ENCODE peak calls at places on chromosomes 11 and 22, in nine cellular contexts. X is A549, P is SK-N-SH, Z is ovary, R is K562, U is esophagus muscularis mucosa, F is sigmoid colon, B is transverse colon, S is H1. Y is an unnamed sample.

GRCh38 chr11:83025267-83025704 is 46.4 kb downstream of the RAB30 start:
- DNase-seq in F (no peak), Z (no peak), R (no peak), X (no peak), S (no peak), P (no peak), B (no peak), U (no peak), Y (no peak)

GRCh38 chr11:1303196-1303821 is 6.1 kb downstream of the TOLLIP start:
- DNase-seq in U (peak; percentile 42), R (no peak), Z (no peak), S (no peak), X (no peak), P (peak; percentile 59), B (peak; percentile 49), F (no peak), Y (peak; percentile 74)

GRCh38 chr11:45335434-45335833 is 49.3 kb upstream of the SYT13 start:
- DNase-seq in X (no peak), F (no peak), Z (no peak), U (peak; percentile 66), B (no peak), R (no peak), P (no peak), S (no peak), Y (no peak)

GRCh38 chr11:29321293-29322132 is 695.3 kb downstream of the KCNA4 start:
- DNase-seq in X (no peak), S (no peak), R (no peak), P (no peak), Z (no peak), B (no peak), F (no peak), U (no peak), Y (no peak)

GRCh38 chr11:73141309-73142127 is 600 bp downstream of the FCHSD2 start:
- DNase-seq in X (peak; percentile 56), S (no peak), U (peak; percentile 93), F (peak; percentile 88), Z (peak; percentile 77), B (peak; percentile 76), R (peak; percentile 75), P (peak; percentile 62), Y (peak; percentile 91)

GRCh38 chr11:12565406-12565805 is 108.8 kb upstream of the TEAD1 start:
- DNase-seq in R (no peak), B (no peak), Z (no peak), F (no peak), U (no peak), X (no peak), P (no peak), S (no peak), Y (no peak)

GRCh38 chr11:74226907-74227306 is 55.8 kb downstream of the PPME1 start:
- DNase-seq in U (no peak), X (no peak), F (no peak), S (no peak), Z (no peak), R (peak; percentile 5), B (no peak), P (no peak), Y (no peak)

GRCh38 chr11:47538741-47539575 is 14.0 kb downstream of the CELF1 start:
- DNase-seq in Z (no peak), B (no peak), F (no peak), R (no peak), S (no peak), P (no peak), U (no peak), X (no peak), Y (no peak)

GRCh38 chr22:30947163-30947820 is 21.3 kb downstream of the MORC2 start:
- DNase-seq in U (peak; percentile 90), S (no peak), Z (no peak), X (no peak), P (no peak), B (peak; percentile 37), R (no peak), F (no peak), Y (no peak)

GRCh38 chr11:79092791-79093313 is 348.0 kb downstream of the TENM4 start:
- DNase-seq in F (peak; percentile 75), R (peak; percentile 5), B (no peak), X (no peak), U (no peak), P (no peak), Z (peak; percentile 59), S (no peak), Y (no peak)

GRCh38 chr11:92070026-92070889 is 154.4 kb upstream of the FAT3 start:
- DNase-seq in X (no peak), U (no peak), P (no peak), S (no peak), Z (no peak), B (no peak), R (no peak), F (no peak), Y (no peak)

GRCh38 chr11:117199061-117199915 is at the start of gene TAGLN:
- DNase-seq in U (no peak), R (no peak), Z (peak; percentile 87), S (peak; percentile 86), F (peak; percentile 97), X (no peak), P (no peak), B (peak; percentile 76), Y (no peak)

GRCh38 chr11:122796128-122796717 is 42.1 kb upstream of the CRTAM start:
- DNase-seq in B (peak; percentile 54), R (peak; percentile 37), S (no peak), P (peak; percentile 43), X (peak; percentile 26), F (no peak), U (no peak), Z (no peak), Y (no peak)

GRCh38 chr11:35897019-35897418 is 46.8 kb upstream of the LDLRAD3 start:
- DNase-seq in F (no peak), S (no peak), U (peak; percentile 80), X (no peak), R (no peak), B (no peak), P (no peak), Z (no peak), Y (no peak)

GRCh38 chr11:114562166-114562916 is 2.7 kb upstream of the NXPE1 start:
- DNase-seq in F (no peak), B (no peak), Z (no peak), S (no peak), X (no peak), P (no peak), R (no peak), U (no peak), Y (no peak)

GRCh38 chr22:40855960-40856512 is 403 bp downstream of the ST13 start:
- DNase-seq in B (no peak), Z (no peak), F (peak; percentile 69), P (peak; percentile 46), S (no peak), X (no peak), U (no peak), R (peak; percentile 37), Y (no peak)
- TF ChIP-seq EP300 in B (no peak), Z (no peak), F (no peak), P (no peak), S (no peak), X (no peak), U (no peak), R (no peak), Y (no peak)

GRCh38 chr11:2649400-2649799 is 50.4 kb downstream of the KCNQ1OT1 start:
- DNase-seq in R (no peak), P (no peak), B (no peak), F (no peak), S (no peak), U (no peak), Z (no peak), X (no peak), Y (no peak)
- H3K9me3 ChIP-seq in R (peaks cover 32% of the 10 kb centered on the region), P (peaks cover 26% of the 10 kb centered on the region), B (peaks cover 61% of the 10 kb centered on the region), F (peaks cover 29% of the 10 kb centered on the region), S (peaks cover 84% of the 10 kb centered on the region), U (peaks cover 72% of the 10 kb centered on the region), Z (peaks cover 15% of the 10 kb centered on the region), X (peaks cover 98% of the 10 kb centered on the region), Y (peaks cover 26% of the 10 kb centered on the region)

GRCh38 chr11:63768232-63769043 is at the start of gene ZFTA:
- DNase-seq in S (no peak), B (peak; percentile 75), P (peak; percentile 98), Z (peak; percentile 69), X (peak; percentile 68), R (peak; percentile 72), F (peak; percentile 87), U (no peak), Y (peak; percentile 79)
- TF ChIP-seq EP300 in S (no peak), B (no peak), P (no peak), Z (no peak), X (no peak), R (no peak), F (no peak), U (no peak), Y (no peak)

DNA sequence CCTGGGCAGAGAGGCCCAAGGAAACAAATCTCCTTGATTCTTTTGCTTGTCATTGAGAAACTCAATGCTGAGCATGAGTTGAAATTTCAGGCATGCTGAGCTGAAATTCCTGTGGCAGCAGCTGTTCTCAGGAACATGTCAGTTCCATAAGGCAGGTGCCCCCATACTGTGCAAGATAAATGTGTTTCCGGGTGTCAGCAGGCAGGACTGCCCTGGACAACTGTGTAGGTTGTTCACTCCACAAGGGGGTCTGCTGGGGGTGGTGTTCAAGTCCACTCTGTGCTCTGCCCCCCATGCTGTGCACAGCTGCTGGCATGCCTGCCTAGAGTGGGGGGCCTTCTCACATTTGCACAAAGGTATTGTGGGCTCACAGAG is 133.7 kb downstream of the CTTN start:
- DNase-seq in U (no peak), R (no peak), S (no peak), B (no peak), Z (no peak), F (no peak), X (no peak), P (peak; percentile 16), Y (no peak)
- H3K9me3 ChIP-seq in U (no peaks in the 10 kb centered on the region), R (no peaks in the 10 kb centered on the region), S (no peaks in the 10 kb centered on the region), B (no peaks in the 10 kb centered on the region), Z (no peaks in the 10 kb centered on the region), F (no peaks in the 10 kb centered on the region), X (no peaks in the 10 kb centered on the region), P (no peaks in the 10 kb centered on the region), Y (no peaks in the 10 kb centered on the region)

DNA sequence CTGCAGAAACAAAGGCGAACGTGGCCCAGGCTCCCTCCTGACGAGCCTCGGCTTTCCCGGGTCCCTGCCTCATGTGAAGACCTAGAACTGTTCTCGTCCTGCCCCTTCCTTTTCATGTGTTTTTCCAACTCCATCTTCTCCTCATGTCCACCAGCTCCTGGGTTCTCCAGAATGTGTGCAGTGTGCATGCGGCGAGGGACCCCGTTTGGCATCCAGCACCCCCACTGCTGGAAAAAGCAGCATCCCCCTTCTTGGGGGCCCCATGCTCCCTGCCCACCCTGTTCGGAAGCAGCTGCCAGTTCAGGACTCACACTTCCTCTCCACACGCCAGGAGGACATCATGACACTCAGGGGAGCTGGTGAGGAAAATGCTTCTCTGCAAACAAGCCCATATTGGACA is 313.5 kb downstream of the BRD1 start:
- DNase-seq in F (no peak), P (no peak), B (no peak), S (no peak), Z (no peak), U (no peak), R (no peak), X (no peak), Y (no peak)
- TF ChIP-seq EP300 in F (no peak), P (no peak), B (no peak), S (no peak), Z (no peak), U (no peak), R (no peak), X (no peak), Y (no peak)

GRCh38 chr11:23769214-23769613 is 727.6 kb upstream of the LUZP2 start:
- DNase-seq in B (no peak), X (no peak), R (no peak), F (no peak), U (no peak), Z (no peak), P (no peak), S (no peak), Y (no peak)
- H3K9me3 ChIP-seq in B (peaks cover 2% of the 10 kb centered on the region), X (no peaks in the 10 kb centered on the region), R (no peaks in the 10 kb centered on the region), F (no peaks in the 10 kb centered on the region), U (no peaks in the 10 kb centered on the region), Z (no peaks in the 10 kb centered on the region), P (peaks cover 14% of the 10 kb centered on the region), S (peaks cover 37% of the 10 kb centered on the region), Y (peaks cover 7% of the 10 kb centered on the region)